ENCODE peak calls at places on chromosome 18, in ten cellular contexts. L is neural progenitor cell, M is MCF 10A, Q is GM03348, X is pulmonary artery endothelial cell, T is left kidney, G is GM19239, Z is right atrium auricular region, V is NCI-H1092, O is ACHN. D is an unnamed sample.

GRCh38 chr18:48767090-48767670 is 183.6 kb downstream of the SMAD7 start:
- DNase-seq in L (no peak), M (no peak), Q (no peak), X (no peak), T (peak), G (no peak), Z (no peak), V (no peak), O (no peak), D (no peak)

GRCh38 chr18:13612111-13612997 is 114.0 kb downstream of the FAM210A start:
- DNase-seq in L (no peak), M (no peak), Q (peak), X (no peak), T (peak), G (peak), Z (peak), V (no peak), O (no peak), D (no peak)

GRCh38 chr18:3584266-3584665 is 134.3 kb downstream of the TGIF1 start:
- DNase-seq in L (no peak), M (no peak), Q (no peak), X (no peak), T (no peak), G (no peak), Z (no peak), V (no peak), O (no peak), D (no peak)

GRCh38 chr18:71878226-71878625 is 665.9 kb downstream of the CBLN2 start:
- DNase-seq in L (no peak), M (no peak), Q (no peak), X (no peak), T (no peak), G (no peak), Z (no peak), V (no peak), O (no peak), D (no peak)

GRCh38 chr18:73948497-73948896 is 199.1 kb downstream of the FBXO15 start:
- DNase-seq in L (no peak), M (no peak), Q (no peak), X (no peak), T (no peak), G (no peak), Z (no peak), V (no peak), O (no peak), D (peak)

GRCh38 chr18:32383040-32383819 is 87.5 kb downstream of the GAREM1 start:
- DNase-seq in L (no peak), M (peak), Q (peak), X (peak), T (peak), G (no peak), Z (no peak), V (no peak), O (no peak), D (no peak)

GRCh38 chr18:46222710-46223360 is 118.7 kb downstream of the HAUS1 start:
- DNase-seq in L (no peak), M (no peak), Q (no peak), X (no peak), T (no peak), G (no peak), Z (no peak), V (no peak), O (no peak), D (no peak)

GRCh38 chr18:6776193-6776592 is 46.7 kb downstream of the ARHGAP28 start:
- DNase-seq in L (peak), M (no peak), Q (peak), X (no peak), T (no peak), G (no peak), Z (no peak), V (no peak), O (no peak), D (no peak)

GRCh38 chr18:74626311-74626874 is 28.7 kb downstream of the ZNF407 start:
- DNase-seq in L (no peak), M (no peak), Q (no peak), X (no peak), T (no peak), G (no peak), Z (no peak), V (no peak), O (no peak), D (no peak)

GRCh38 chr18:28855524-28855923 is 678.6 kb upstream of the CDH2 start:
- DNase-seq in L (no peak), M (peak), Q (peak), X (no peak), T (no peak), G (no peak), Z (no peak), V (no peak), O (no peak), D (no peak)

GRCh38 chr18:5309888-5310470 is 14.5 kb upstream of the ZBTB14 start:
- DNase-seq in L (no peak), M (peak), Q (no peak), X (no peak), T (no peak), G (peak), Z (no peak), V (no peak), O (peak), D (no peak)

GRCh38 chr18:13760047-13760446 is 33.6 kb downstream of the RNMT start:
- DNase-seq in L (no peak), M (no peak), Q (no peak), X (no peak), T (no peak), G (no peak), Z (no peak), V (no peak), O (no peak), D (no peak)

GRCh38 chr18:42274488-42275137 is 319.6 kb downstream of the PIK3C3 start:
- DNase-seq in L (peak), M (peak), Q (peak), X (no peak), T (peak), G (no peak), Z (no peak), V (peak), O (peak), D (no peak)

GRCh38 chr18:24054130-24054529 is 39.6 kb downstream of the TTC39C start:
- DNase-seq in L (no peak), M (no peak), Q (peak), X (no peak), T (no peak), G (no peak), Z (no peak), V (no peak), O (no peak), D (no peak)

GRCh38 chr18:27985800-27986199 is 191.1 kb downstream of the CDH2 start:
- DNase-seq in L (no peak), M (no peak), Q (no peak), X (no peak), T (peak), G (no peak), Z (no peak), V (no peak), O (no peak), D (no peak)

GRCh38 chr18:64851796-64852195 is 702.9 kb upstream of the LINC00305 start:
- DNase-seq in L (no peak), M (no peak), Q (no peak), X (no peak), T (no peak), G (no peak), Z (no peak), V (no peak), O (no peak), D (no peak)

GRCh38 chr18:28003451-28003850 is 173.5 kb downstream of the CDH2 start:
- DNase-seq in L (no peak), M (peak), Q (peak), X (peak), T (no peak), G (no peak), Z (no peak), V (no peak), O (no peak), D (no peak)

GRCh38 chr18:48105317-48105716 is 174.9 kb upstream of the SMAD2 start:
- DNase-seq in L (no peak), M (no peak), Q (no peak), X (no peak), T (no peak), G (no peak), Z (no peak), V (no peak), O (no peak), D (no peak)

GRCh38 chr18:35029103-35029502 is 12.1 kb upstream of the MAPRE2 start:
- DNase-seq in L (no peak), M (no peak), Q (peak), X (no peak), T (no peak), G (no peak), Z (no peak), V (no peak), O (no peak), D (no peak)

GRCh38 chr18:21383031-21383430 is 141.0 kb downstream of the GREB1L start:
- DNase-seq in L (no peak), M (no peak), Q (no peak), X (no peak), T (no peak), G (no peak), Z (no peak), V (no peak), O (no peak), D (no peak)

GRCh38 chr18:42078711-42079110 is 123.7 kb downstream of the PIK3C3 start:
- DNase-seq in L (no peak), M (no peak), Q (no peak), X (no peak), T (no peak), G (no peak), Z (no peak), V (no peak), O (no peak), D (no peak)